ENCODE peak calls at places on chromosomes 16 and 17, in four cellular contexts. A is GM12878, V is HepG2, K is K562. G is an unnamed sample.

GRCh38 chr16:29994613-29995329 is 646 bp downstream of the HIRIP3 start:
- DNase-seq in V (no peak), K (peak), A (no peak), G (peak)

GRCh38 chr16:57071840-57072541 is 20.4 kb upstream of the CPNE2 start:
- DNase-seq in V (no peak), A (no peak), K (no peak), G (no peak)

GRCh38 chr17:14771543-14771942 is 470.7 kb downstream of the HS3ST3B1 start:
- DNase-seq in A (no peak), K (no peak), V (no peak), G (no peak)

GRCh38 chr16:87728026-87728425 is 37.8 kb downstream of the KLHDC4 start:
- DNase-seq in A (no peak), V (no peak), K (no peak), G (no peak)

GRCh38 chr16:65884018-65884417 is 482.5 kb upstream of the CDH5 start:
- DNase-seq in V (no peak), A (no peak), K (no peak), G (no peak)

GRCh38 chr16:23494188-23494587 is 16.1 kb downstream of the GGA2 start:
- DNase-seq in V (no peak), K (no peak), A (no peak), G (no peak)

GRCh38 chr17:55351027-55351625 is 70.5 kb downstream of the MMD start:
- DNase-seq in A (no peak), K (no peak), V (no peak), G (no peak)

GRCh38 chr17:21043296-21044232 is 753 bp upstream of the USP22 start:
- DNase-seq in K (peak), V (peak), A (peak), G (peak)

GRCh38 chr16:8763083-8763482 is 34.4 kb downstream of the TMEM186 start:
- DNase-seq in V (no peak), K (no peak), A (no peak), G (no peak)

GRCh38 chr17:3976675-3977171 is 12.5 kb upstream of the ATP2A3 start:
- DNase-seq in A (no peak), K (no peak), V (no peak), G (no peak)

GRCh38 chr16:79272141-79272577 is 328.4 kb downstream of the MAF start:
- DNase-seq in A (no peak), V (no peak), K (no peak), G (no peak)

GRCh38 chr16:1863681-1864460 is 8.1 kb downstream of the MEIOB start:
- DNase-seq in K (no peak), V (no peak), A (no peak), G (no peak)

GRCh38 chr16:75252946-75253911 is 1.8 kb upstream of the BCAR1 start:
- DNase-seq in K (no peak), A (no peak), V (no peak), G (no peak)

GRCh38 chr16:50088302-50088701 is 22.5 kb downstream of the HEATR3 start:
- DNase-seq in A (no peak), V (no peak), K (no peak), G (no peak)

GRCh38 chr17:37147301-37147812 is 198.6 kb downstream of the AATF start:
- DNase-seq in A (peak), V (peak), K (no peak), G (no peak)

GRCh38 chr16:28981517-28981916 is 3.3 kb upstream of the LAT start:
- DNase-seq in V (peak), A (no peak), K (peak), G (peak)

GRCh38 chr16:10314811-10315210 is 71.0 kb upstream of the ATF7IP2 start:
- DNase-seq in K (no peak), V (peak), A (no peak), G (no peak)
- TF ChIP-seq TARDBP in K (no peak), V (no peak), A (no peak), G (no peak)

DNA sequence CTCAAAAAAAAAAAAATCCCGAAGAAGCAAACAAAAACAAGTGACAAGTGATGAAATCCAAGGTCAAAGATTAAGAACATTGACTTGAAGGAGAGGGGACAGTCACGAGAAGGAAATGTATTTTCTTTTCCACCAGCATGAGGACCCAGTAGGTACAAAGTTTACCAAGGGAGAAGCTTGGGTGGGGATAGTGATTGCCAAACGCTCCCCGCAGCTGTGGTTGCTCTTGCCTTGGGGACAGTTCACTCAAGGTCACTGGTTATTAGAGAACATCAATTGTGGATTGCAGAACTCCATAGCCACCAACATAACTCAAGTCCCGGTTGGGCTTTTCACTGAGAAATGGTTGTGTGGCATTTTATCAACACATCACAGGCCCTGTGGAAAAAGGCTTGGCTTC is 27.0 kb downstream of the RSL1D1 start:
- DNase-seq in A (no peak), K (no peak), V (peak), G (peak)
- TF ChIP-seq BHLHE40 in A (no peak), K (no peak), V (no peak), G (no peak)

DNA sequence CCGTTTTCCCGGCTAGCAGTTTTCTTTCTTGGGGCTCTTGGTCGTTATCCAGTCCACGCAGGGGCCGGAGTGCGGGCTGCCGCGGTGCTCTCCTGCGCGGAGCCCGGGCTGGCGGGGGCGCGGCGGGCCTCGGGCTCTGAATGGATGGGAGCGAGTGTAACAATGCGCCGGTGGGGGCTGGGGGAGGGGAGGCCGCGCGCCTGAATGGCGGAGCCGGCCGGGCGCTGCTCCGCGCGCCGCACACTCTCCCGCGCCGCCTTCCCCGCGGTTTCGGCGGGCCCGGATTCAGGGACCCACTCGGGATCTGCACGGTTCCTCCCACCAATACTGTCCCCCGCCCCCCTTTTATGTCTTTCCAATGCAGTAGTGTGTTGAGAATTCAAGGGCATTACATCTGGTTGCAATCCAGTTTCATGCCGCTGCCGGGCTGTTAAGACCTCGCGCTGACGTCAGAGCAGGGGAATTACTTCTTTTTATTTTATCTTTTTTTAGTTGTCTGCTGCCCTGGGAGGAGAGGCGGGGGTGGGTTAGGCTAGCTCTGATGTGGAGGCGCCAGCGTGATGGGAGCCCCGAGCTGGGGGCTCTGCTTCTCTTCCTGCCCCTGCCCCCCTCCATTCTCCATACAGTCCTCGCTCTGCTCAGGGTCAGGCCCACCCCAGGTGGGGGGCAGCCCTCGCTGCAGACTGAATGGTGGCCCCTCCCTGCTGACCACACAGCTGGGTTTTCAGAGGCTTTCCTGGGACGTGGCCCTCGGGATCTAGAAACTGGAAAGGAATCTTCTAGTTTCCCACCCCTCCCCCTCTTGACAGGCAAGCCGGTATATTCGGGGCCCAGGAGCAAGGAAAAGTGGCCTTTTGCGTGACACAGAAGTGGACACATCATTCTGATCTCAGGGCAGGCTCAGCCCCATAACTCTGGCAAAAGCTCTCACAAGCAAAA is 1.7 kb downstream of the RAI1 start:
- DNase-seq in A (no peak), V (no peak), K (peak), G (peak)
- TF ChIP-seq TARDBP in A (no peak), V (no peak), K (no peak), G (no peak)

DNA sequence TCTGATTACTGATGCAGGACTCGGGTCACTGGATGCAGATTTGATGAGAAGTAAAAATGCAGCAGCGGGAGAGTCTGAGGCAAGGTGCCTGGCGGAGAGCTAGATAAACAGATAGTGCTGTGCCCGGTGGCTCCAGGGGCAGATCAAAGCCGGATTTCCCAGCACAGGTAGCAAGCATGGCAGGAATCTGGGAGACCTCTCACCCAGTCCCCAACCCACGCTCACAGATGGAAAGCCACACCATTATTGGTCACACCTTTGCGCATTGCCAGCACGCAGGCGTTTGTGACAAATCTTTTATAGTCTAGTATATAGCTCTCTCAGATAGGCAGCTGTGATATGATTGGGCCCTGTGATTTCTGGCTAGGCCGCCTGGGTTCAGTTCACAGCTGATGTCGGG is 42.2 kb upstream of the NFAT5 start:
- DNase-seq in K (no peak), A (no peak), V (no peak), G (no peak)
- TF ChIP-seq BHLHE40 in K (no peak), A (no peak), V (no peak), G (no peak)

DNA sequence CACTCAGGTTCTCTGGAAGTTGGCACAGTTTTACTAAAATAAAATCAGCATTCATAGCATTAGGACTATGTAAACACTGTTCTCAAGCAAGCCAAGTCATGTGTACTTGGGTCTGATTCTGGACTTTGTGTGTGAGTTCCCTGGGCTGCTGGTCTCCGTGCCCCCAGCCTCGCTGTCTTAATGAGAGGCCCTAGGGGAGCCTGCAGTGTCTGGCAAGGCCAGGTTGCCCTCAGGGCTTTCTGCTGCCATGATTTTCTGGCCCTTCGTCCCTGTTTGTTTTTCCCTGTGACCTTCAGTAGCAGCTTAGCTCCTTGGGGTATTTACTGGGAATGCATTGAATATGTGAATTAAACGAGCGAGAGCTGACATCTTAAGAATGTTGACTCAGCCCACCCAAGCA is 161.8 kb downstream of the RPTOR start:
- DNase-seq in K (no peak), V (peak), A (no peak), G (no peak)
- TF ChIP-seq TARDBP in K (no peak), V (no peak), A (no peak), G (no peak)

DNA sequence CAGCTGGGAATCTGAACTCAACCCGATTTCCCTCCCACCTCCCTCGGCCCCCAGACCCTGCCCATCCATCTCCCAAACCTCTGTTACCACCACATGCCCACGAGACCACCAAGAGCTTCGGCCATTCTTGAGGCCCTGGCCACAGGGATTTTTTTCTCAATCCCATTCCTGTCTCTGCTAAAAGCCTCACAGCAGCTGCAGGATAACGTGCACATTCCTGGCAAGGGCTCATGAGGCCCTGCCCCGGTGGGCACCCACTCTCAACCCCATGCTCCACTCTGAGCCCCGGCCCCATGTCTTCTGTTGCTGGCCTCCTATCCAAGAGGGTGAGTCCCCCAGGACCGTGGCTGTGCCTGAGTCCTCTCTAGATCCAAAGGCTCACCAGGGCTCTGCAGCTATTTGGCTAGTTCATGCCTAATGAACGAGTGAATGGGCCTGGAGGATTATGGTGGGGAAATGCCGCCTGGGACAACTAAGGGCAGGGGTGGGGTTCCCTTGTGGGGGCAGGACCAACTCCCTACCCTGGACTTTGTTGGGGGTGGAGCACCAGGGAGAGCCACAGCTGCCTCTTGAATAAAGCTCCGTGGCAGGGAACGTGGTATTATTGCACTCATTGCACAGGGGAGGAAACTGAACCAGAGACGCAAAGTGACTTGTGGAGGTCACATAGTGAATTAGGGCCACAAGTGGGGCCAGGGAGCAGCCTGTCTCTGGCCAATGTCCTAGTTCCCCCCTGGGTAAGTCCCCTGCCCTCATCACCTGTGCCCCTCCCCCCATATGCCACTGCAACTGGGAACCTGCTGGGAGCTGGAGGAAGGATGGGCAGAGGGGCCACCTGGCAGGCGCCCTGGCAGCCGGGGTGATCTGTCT is 113.8 kb upstream of the SMURF2 start:
- DNase-seq in A (no peak), V (peak), K (no peak), G (no peak)
- TF ChIP-seq BHLHE40 in A (no peak), V (no peak), K (no peak), G (no peak)

GRCh38 chr16:4733211-4733742 is 794 bp downstream of the ANKS3 start:
- DNase-seq in A (no peak), V (no peak), K (no peak), G (no peak)
- TF ChIP-seq TARDBP in A (no peak), V (no peak), K (no peak), G (no peak)